ENCODE peak calls at places on chromosomes 11 and 22, in eight cellular contexts. H, S, A, D, Y, N, I and R are unnamed samples.
A peak's percentile ranks its signal among the peaks of the same experiment; 100 is the strongest.

GRCh38 chr11:70106757-70107156 is 28.6 kb downstream of the ANO1 start:
- DNase-seq in N (no peak), S (no peak), D (no peak), A (no peak), Y (no peak), I (no peak), H (no peak), R (no peak)

GRCh38 chr11:108609681-108610080 is 16.1 kb upstream of the EXPH5 start:
- DNase-seq in Y (no peak), S (no peak), H (no peak), I (no peak), A (no peak), N (no peak), D (peak; percentile 22), R (no peak)

GRCh38 chr11:593347-593746 is 17.1 kb downstream of the PHRF1 start:
- DNase-seq in A (no peak), N (no peak), S (no peak), Y (no peak), H (no peak), I (no peak), D (no peak), R (no peak)

GRCh38 chr11:10451399-10452116 is 3.5 kb upstream of the AMPD3 start:
- DNase-seq in Y (no peak), N (no peak), A (peak; percentile 69), S (no peak), I (no peak), D (no peak), H (no peak), R (no peak)

GRCh38 chr11:117435296-117435695 is 107.6 kb downstream of the CEP164 start:
- DNase-seq in H (no peak), D (no peak), Y (no peak), S (no peak), I (no peak), N (no peak), A (no peak), R (no peak)

GRCh38 chr22:24155597-24156145 is 25.6 kb upstream of the SUSD2 start:
- DNase-seq in S (peak; percentile 28), A (no peak), H (peak; percentile 73), N (peak; percentile 82), I (peak; percentile 35), Y (peak; percentile 36), D (peak; percentile 36), R (peak; percentile 77)

GRCh38 chr22:44587004-44587793 is 89.2 kb upstream of the RTL6 start:
- DNase-seq in Y (no peak), I (no peak), D (no peak), A (peak; percentile 76), H (no peak), S (no peak), N (no peak), R (no peak)

GRCh38 chr11:123740787-123741158 is 687 bp downstream of the ZNF202 start:
- DNase-seq in N (peak; percentile 10), D (peak; percentile 7), I (no peak), A (no peak), H (no peak), Y (no peak), S (no peak), R (peak; percentile 9)

GRCh38 chr22:39482768-39483167 is 19.3 kb upstream of the MIEF1 start:
- DNase-seq in I (no peak), Y (no peak), N (no peak), H (no peak), D (no peak), S (no peak), A (no peak), R (no peak)

GRCh38 chr11:81995907-81996306 is 737.8 kb downstream of the FAM181B start:
- DNase-seq in H (no peak), A (no peak), D (no peak), N (no peak), S (no peak), Y (no peak), I (no peak), R (no peak)

GRCh38 chr11:30143098-30143705 is 87.6 kb upstream of the FSHB start:
- DNase-seq in A (peak; percentile 1), H (no peak), N (peak; percentile 58), S (no peak), I (no peak), D (peak; percentile 17), Y (no peak), R (no peak)

GRCh38 chr11:70910835-70911234 is 341.5 kb downstream of the SHANK2 start:
- DNase-seq in A (no peak), N (no peak), Y (no peak), D (peak; percentile 33), I (no peak), S (no peak), H (no peak), R (no peak)

GRCh38 chr11:67289226-67289650 is at the start of gene ANKRD13D:
- DNase-seq in Y (no peak), D (peak; percentile 74), S (no peak), A (no peak), N (no peak), I (no peak), H (no peak), R (no peak)

GRCh38 chr22:49255154-49255553 is 572.5 kb downstream of the BRD1 start:
- DNase-seq in S (no peak), N (no peak), I (no peak), H (peak; percentile 30), A (no peak), D (no peak), Y (no peak), R (no peak)

GRCh38 chr11:61961570-61962212 is 5.7 kb downstream of the FTH1 start:
- DNase-seq in Y (no peak), I (no peak), A (no peak), D (no peak), H (peak; percentile 51), S (peak; percentile 47), N (no peak), R (peak; percentile 60)

GRCh38 chr22:27656970-27657369 is 144.6 kb downstream of the MN1 start:
- DNase-seq in Y (no peak), D (no peak), I (no peak), S (no peak), N (no peak), A (no peak), H (no peak), R (no peak)

GRCh38 chr11:134477486-134477885 is 65.4 kb upstream of the B3GAT1 start:
- DNase-seq in I (no peak), Y (no peak), D (no peak), A (no peak), S (no peak), N (no peak), H (no peak), R (no peak)

GRCh38 chr11:118005224-118006152 is 19.3 kb downstream of the IL10RA start:
- DNase-seq in H (no peak), D (no peak), A (no peak), Y (no peak), I (no peak), S (no peak), N (no peak), R (peak; percentile 4)

GRCh38 chr22:30823015-30823370 is 128.3 kb downstream of the OSBP2 start:
- DNase-seq in D (peak; percentile 41), I (no peak), S (no peak), N (peak; percentile 78), A (no peak), Y (no peak), H (peak; percentile 36), R (no peak)

GRCh38 chr22:19879996-19880785 is 25.5 kb upstream of the GNB1L start:
- DNase-seq in H (no peak), N (no peak), A (no peak), I (no peak), S (no peak), D (no peak), Y (no peak), R (no peak)

GRCh38 chr22:43618517-43618916 is 193.6 kb downstream of the EFCAB6 start:
- DNase-seq in Y (no peak), H (no peak), A (no peak), S (no peak), I (no peak), N (no peak), D (no peak), R (no peak)

GRCh38 chr22:41987276-41987675 is 11.3 kb upstream of the WBP2NL start:
- DNase-seq in Y (no peak), A (no peak), D (no peak), N (no peak), S (no peak), H (no peak), I (no peak), R (no peak)

GRCh38 chr11:124920870-124921609 is 2.0 kb downstream of the HEPN1 start:
- DNase-seq in S (no peak), N (peak; percentile 88), I (peak; percentile 78), D (peak; percentile 43), A (peak; percentile 32), H (peak; percentile 79), Y (peak; percentile 70), R (peak; percentile 44)

GRCh38 chr22:38674888-38675287 is 6.9 kb upstream of the TOMM22 start:
- DNase-seq in A (no peak), S (no peak), H (no peak), N (no peak), D (no peak), Y (no peak), I (no peak), R (no peak)

GRCh38 chr11:128480665-128481064 is 106.7 kb downstream of the ETS1 start:
- DNase-seq in D (no peak), I (no peak), H (no peak), S (no peak), N (no peak), A (no peak), Y (no peak), R (no peak)